ENCODE peak calls at places on chromosomes 2 and 18, in ten cellular contexts. One of them, this sample, is unnamed.

GRCh38 chr2:96413067-96413722 is 77.6 kb downstream of the NCAPH start:
- DNase-seq in BJ: no peak
- DNase-seq in neural crest cell: no peak
- DNase-seq in spleen: no peak
- DNase-seq in brain microvascular endothelial cell: no peak
- DNase-seq in AG09319: no peak
- DNase-seq in tibial artery: no peak
- DNase-seq in GM13976: no peak
- DNase-seq in astrocyte of the cerebellum: no peak
- DNase-seq in endothelial cell: no peak
- DNase-seq in this sample: no peak

GRCh38 chr2:20609995-20610357 is 40.9 kb downstream of the HS1BP3 start:
- DNase-seq in BJ: no peak
- DNase-seq in neural crest cell: no peak
- DNase-seq in spleen: peak; percentile 39
- DNase-seq in brain microvascular endothelial cell: no peak
- DNase-seq in AG09319: no peak
- DNase-seq in tibial artery: peak; percentile 18
- DNase-seq in GM13976: no peak
- DNase-seq in astrocyte of the cerebellum: no peak
- DNase-seq in endothelial cell: no peak
- DNase-seq in this sample: no peak

GRCh38 chr2:190678444-190679162 is 29.7 kb downstream of the NAB1 start:
- DNase-seq in BJ: no peak
- DNase-seq in neural crest cell: no peak
- DNase-seq in spleen: no peak
- DNase-seq in brain microvascular endothelial cell: peak; percentile 81
- DNase-seq in AG09319: no peak
- DNase-seq in tibial artery: no peak
- DNase-seq in GM13976: no peak
- DNase-seq in astrocyte of the cerebellum: no peak
- DNase-seq in endothelial cell: no peak
- DNase-seq in this sample: no peak

GRCh38 chr18:7878265-7879173 is 311.4 kb downstream of the PTPRM start:
- DNase-seq in BJ: no peak
- DNase-seq in neural crest cell: no peak
- DNase-seq in spleen: no peak
- DNase-seq in brain microvascular endothelial cell: no peak
- DNase-seq in AG09319: no peak
- DNase-seq in tibial artery: no peak
- DNase-seq in GM13976: no peak
- DNase-seq in astrocyte of the cerebellum: no peak
- DNase-seq in endothelial cell: no peak
- DNase-seq in this sample: no peak

GRCh38 chr2:120429586-120430500 is 83.9 kb downstream of the INHBB start:
- DNase-seq in BJ: no peak
- DNase-seq in neural crest cell: no peak
- DNase-seq in spleen: peak; percentile 70
- DNase-seq in brain microvascular endothelial cell: no peak
- DNase-seq in AG09319: no peak
- DNase-seq in tibial artery: peak; percentile 7
- DNase-seq in GM13976: no peak
- DNase-seq in astrocyte of the cerebellum: no peak
- DNase-seq in endothelial cell: no peak
- DNase-seq in this sample: no peak

GRCh38 chr2:2974982-2975381 is 402.6 kb downstream of the EIPR1 start:
- DNase-seq in BJ: no peak
- DNase-seq in neural crest cell: no peak
- DNase-seq in spleen: no peak
- DNase-seq in brain microvascular endothelial cell: no peak
- DNase-seq in AG09319: no peak
- DNase-seq in tibial artery: no peak
- DNase-seq in GM13976: no peak
- DNase-seq in astrocyte of the cerebellum: no peak
- DNase-seq in endothelial cell: no peak
- DNase-seq in this sample: no peak

GRCh38 chr2:74735009-74735408 is 81.0 kb downstream of the SEMA4F start:
- DNase-seq in BJ: no peak
- DNase-seq in neural crest cell: no peak
- DNase-seq in spleen: no peak
- DNase-seq in brain microvascular endothelial cell: no peak
- DNase-seq in AG09319: no peak
- DNase-seq in tibial artery: no peak
- DNase-seq in GM13976: no peak
- DNase-seq in astrocyte of the cerebellum: no peak
- DNase-seq in endothelial cell: no peak
- DNase-seq in this sample: no peak

GRCh38 chr2:37890893-37891495 is 34.1 kb upstream of the RMDN2 start:
- DNase-seq in BJ: no peak
- DNase-seq in neural crest cell: peak; percentile 77
- DNase-seq in spleen: peak; percentile 90
- DNase-seq in brain microvascular endothelial cell: peak; percentile 50
- DNase-seq in AG09319: no peak
- DNase-seq in tibial artery: peak; percentile 55
- DNase-seq in GM13976: peak; percentile 65
- DNase-seq in astrocyte of the cerebellum: no peak
- DNase-seq in endothelial cell: peak; percentile 84
- DNase-seq in this sample: peak; percentile 72

GRCh38 chr2:130341562-130342019 is 1.1 kb upstream of the IMP4 start:
- DNase-seq in BJ: no peak
- DNase-seq in neural crest cell: no peak
- DNase-seq in spleen: no peak
- DNase-seq in brain microvascular endothelial cell: no peak
- DNase-seq in AG09319: no peak
- DNase-seq in tibial artery: no peak
- DNase-seq in GM13976: no peak
- DNase-seq in astrocyte of the cerebellum: no peak
- DNase-seq in endothelial cell: no peak
- DNase-seq in this sample: no peak

DNA sequence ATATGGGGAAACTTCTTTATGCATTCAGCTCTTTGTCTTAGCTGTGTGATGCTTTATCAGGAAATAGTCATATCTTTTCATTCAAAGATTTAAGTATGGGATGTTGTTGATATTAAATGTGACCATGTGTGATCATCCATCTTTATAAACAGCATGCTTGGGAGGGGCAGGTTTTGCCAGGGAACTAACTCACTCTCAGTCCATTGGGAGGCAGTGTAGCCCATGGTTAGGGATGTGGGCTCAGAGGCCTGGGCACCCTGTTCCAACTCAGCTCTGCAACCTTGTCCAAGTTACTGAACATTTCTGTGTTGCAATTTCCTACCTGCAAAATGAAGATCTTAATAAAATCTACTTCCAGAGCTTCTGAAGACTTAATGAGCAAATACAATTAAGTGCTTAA is 92.0 kb upstream of the BCL2L11 start:
- DNase-seq in BJ: no peak
- DNase-seq in neural crest cell: no peak
- DNase-seq in spleen: no peak
- DNase-seq in brain microvascular endothelial cell: no peak
- DNase-seq in AG09319: no peak
- DNase-seq in tibial artery: no peak
- DNase-seq in GM13976: no peak
- DNase-seq in astrocyte of the cerebellum: no peak
- DNase-seq in endothelial cell: no peak
- DNase-seq in this sample: no peak
- TF ChIP-seq CTCF in BJ: no peak
- TF ChIP-seq CTCF in neural crest cell: peak; percentile 12
- TF ChIP-seq CTCF in spleen: no peak
- TF ChIP-seq CTCF in brain microvascular endothelial cell: peak; percentile 43
- TF ChIP-seq CTCF in AG09319: no peak
- TF ChIP-seq CTCF in tibial artery: no peak
- TF ChIP-seq CTCF in GM13976: no peak
- TF ChIP-seq CTCF in astrocyte of the cerebellum: no peak
- TF ChIP-seq CTCF in endothelial cell: no peak
- TF ChIP-seq CTCF in this sample: no peak

GRCh38 chr2:47512581-47513083 is 109.7 kb downstream of the MSH2 start:
- DNase-seq in BJ: no peak
- DNase-seq in neural crest cell: no peak
- DNase-seq in spleen: no peak
- DNase-seq in brain microvascular endothelial cell: no peak
- DNase-seq in AG09319: no peak
- DNase-seq in tibial artery: no peak
- DNase-seq in GM13976: no peak
- DNase-seq in astrocyte of the cerebellum: no peak
- DNase-seq in endothelial cell: peak; percentile 9
- DNase-seq in this sample: no peak

GRCh38 chr2:47509981-47510380 is 107.0 kb downstream of the MSH2 start:
- DNase-seq in BJ: no peak
- DNase-seq in neural crest cell: no peak
- DNase-seq in spleen: no peak
- DNase-seq in brain microvascular endothelial cell: no peak
- DNase-seq in AG09319: no peak
- DNase-seq in tibial artery: no peak
- DNase-seq in GM13976: no peak
- DNase-seq in astrocyte of the cerebellum: no peak
- DNase-seq in endothelial cell: no peak
- DNase-seq in this sample: no peak

GRCh38 chr2:47509250-47509649 is 106.3 kb downstream of the MSH2 start:
- DNase-seq in BJ: no peak
- DNase-seq in neural crest cell: no peak
- DNase-seq in spleen: no peak
- DNase-seq in brain microvascular endothelial cell: no peak
- DNase-seq in AG09319: no peak
- DNase-seq in tibial artery: no peak
- DNase-seq in GM13976: no peak
- DNase-seq in astrocyte of the cerebellum: no peak
- DNase-seq in endothelial cell: no peak
- DNase-seq in this sample: no peak

GRCh38 chr2:47508641-47509040 is 105.7 kb downstream of the MSH2 start:
- DNase-seq in BJ: no peak
- DNase-seq in neural crest cell: no peak
- DNase-seq in spleen: no peak
- DNase-seq in brain microvascular endothelial cell: no peak
- DNase-seq in AG09319: no peak
- DNase-seq in tibial artery: no peak
- DNase-seq in GM13976: no peak
- DNase-seq in astrocyte of the cerebellum: no peak
- DNase-seq in endothelial cell: no peak
- DNase-seq in this sample: no peak

GRCh38 chr2:47510745-47511144 is 107.8 kb downstream of the MSH2 start:
- DNase-seq in BJ: no peak
- DNase-seq in neural crest cell: no peak
- DNase-seq in spleen: no peak
- DNase-seq in brain microvascular endothelial cell: no peak
- DNase-seq in AG09319: no peak
- DNase-seq in tibial artery: no peak
- DNase-seq in GM13976: no peak
- DNase-seq in astrocyte of the cerebellum: no peak
- DNase-seq in endothelial cell: no peak
- DNase-seq in this sample: no peak
- TF ChIP-seq CTCF in BJ: no peak
- TF ChIP-seq CTCF in neural crest cell: no peak
- TF ChIP-seq CTCF in spleen: no peak
- TF ChIP-seq CTCF in brain microvascular endothelial cell: peak; percentile 41
- TF ChIP-seq CTCF in AG09319: no peak
- TF ChIP-seq CTCF in tibial artery: no peak
- TF ChIP-seq CTCF in GM13976: no peak
- TF ChIP-seq CTCF in astrocyte of the cerebellum: no peak
- TF ChIP-seq CTCF in endothelial cell: no peak
- TF ChIP-seq CTCF in this sample: no peak

GRCh38 chr2:53818854-53819435 is 32.1 kb downstream of the ERLEC1 start:
- DNase-seq in BJ: no peak
- DNase-seq in neural crest cell: no peak
- DNase-seq in spleen: no peak
- DNase-seq in brain microvascular endothelial cell: no peak
- DNase-seq in AG09319: no peak
- DNase-seq in tibial artery: no peak
- DNase-seq in GM13976: no peak
- DNase-seq in astrocyte of the cerebellum: no peak
- DNase-seq in endothelial cell: no peak
- DNase-seq in this sample: no peak

GRCh38 chr2:53820038-53820437 is 33.2 kb downstream of the ERLEC1 start:
- DNase-seq in BJ: no peak
- DNase-seq in neural crest cell: no peak
- DNase-seq in spleen: no peak
- DNase-seq in brain microvascular endothelial cell: no peak
- DNase-seq in AG09319: no peak
- DNase-seq in tibial artery: no peak
- DNase-seq in GM13976: no peak
- DNase-seq in astrocyte of the cerebellum: no peak
- DNase-seq in endothelial cell: no peak
- DNase-seq in this sample: no peak

GRCh38 chr2:53821810-53822209 is 35.0 kb downstream of the ERLEC1 start:
- DNase-seq in BJ: no peak
- DNase-seq in neural crest cell: no peak
- DNase-seq in spleen: no peak
- DNase-seq in brain microvascular endothelial cell: no peak
- DNase-seq in AG09319: no peak
- DNase-seq in tibial artery: no peak
- DNase-seq in GM13976: no peak
- DNase-seq in astrocyte of the cerebellum: no peak
- DNase-seq in endothelial cell: no peak
- DNase-seq in this sample: no peak

GRCh38 chr2:53819627-53820026 is 32.8 kb downstream of the ERLEC1 start:
- DNase-seq in BJ: no peak
- DNase-seq in neural crest cell: no peak
- DNase-seq in spleen: no peak
- DNase-seq in brain microvascular endothelial cell: no peak
- DNase-seq in AG09319: no peak
- DNase-seq in tibial artery: no peak
- DNase-seq in GM13976: no peak
- DNase-seq in astrocyte of the cerebellum: no peak
- DNase-seq in endothelial cell: no peak
- DNase-seq in this sample: no peak

GRCh38 chr2:53820711-53821110 is 33.9 kb downstream of the ERLEC1 start:
- DNase-seq in BJ: no peak
- DNase-seq in neural crest cell: no peak
- DNase-seq in spleen: no peak
- DNase-seq in brain microvascular endothelial cell: no peak
- DNase-seq in AG09319: no peak
- DNase-seq in tibial artery: no peak
- DNase-seq in GM13976: no peak
- DNase-seq in astrocyte of the cerebellum: peak; percentile 2
- DNase-seq in endothelial cell: no peak
- DNase-seq in this sample: no peak
- TF ChIP-seq CTCF in BJ: no peak
- TF ChIP-seq CTCF in neural crest cell: no peak
- TF ChIP-seq CTCF in spleen: no peak
- TF ChIP-seq CTCF in brain microvascular endothelial cell: no peak
- TF ChIP-seq CTCF in AG09319: no peak
- TF ChIP-seq CTCF in tibial artery: no peak
- TF ChIP-seq CTCF in GM13976: no peak
- TF ChIP-seq CTCF in astrocyte of the cerebellum: no peak
- TF ChIP-seq CTCF in endothelial cell: no peak
- TF ChIP-seq CTCF in this sample: no peak

DNA sequence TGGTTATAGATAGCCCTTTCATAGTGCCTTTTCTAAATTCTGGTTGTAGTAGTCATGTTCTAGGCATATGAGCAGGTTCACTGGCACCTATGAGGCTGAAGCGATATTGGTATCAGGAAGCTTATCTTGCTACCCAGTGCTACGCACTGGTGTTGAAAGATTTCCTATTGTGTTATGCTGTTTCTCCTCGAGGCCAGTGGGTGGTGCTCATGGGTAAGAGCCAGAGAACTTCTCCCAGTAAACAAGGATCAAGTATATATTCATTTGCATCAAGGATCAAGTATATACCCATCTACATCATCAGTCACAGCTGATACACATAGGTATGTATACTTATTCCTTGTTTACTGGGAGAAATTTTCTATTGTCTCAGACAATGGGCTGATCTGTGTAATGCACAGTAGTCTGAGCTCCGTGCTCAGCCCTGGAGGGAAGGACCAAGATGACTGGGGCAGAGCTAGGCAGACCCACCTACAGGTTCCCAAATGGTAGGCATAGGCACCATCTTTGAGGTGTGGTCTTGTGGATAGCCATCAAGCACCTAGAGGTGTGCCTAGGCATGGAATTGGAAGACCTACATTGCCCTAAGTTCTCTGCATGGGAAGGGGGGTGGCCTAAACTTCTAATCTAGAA is 101.2 kb upstream of the GALNT13 start:
- DNase-seq in BJ: no peak
- DNase-seq in neural crest cell: no peak
- DNase-seq in spleen: no peak
- DNase-seq in brain microvascular endothelial cell: no peak
- DNase-seq in AG09319: no peak
- DNase-seq in tibial artery: no peak
- DNase-seq in GM13976: no peak
- DNase-seq in astrocyte of the cerebellum: no peak
- DNase-seq in endothelial cell: no peak
- DNase-seq in this sample: no peak
- TF ChIP-seq CTCF in BJ: no peak
- TF ChIP-seq CTCF in neural crest cell: peak; percentile 47
- TF ChIP-seq CTCF in spleen: no peak
- TF ChIP-seq CTCF in brain microvascular endothelial cell: peak; percentile 5
- TF ChIP-seq CTCF in AG09319: no peak
- TF ChIP-seq CTCF in tibial artery: no peak
- TF ChIP-seq CTCF in GM13976: no peak
- TF ChIP-seq CTCF in astrocyte of the cerebellum: no peak
- TF ChIP-seq CTCF in endothelial cell: no peak
- TF ChIP-seq CTCF in this sample: peak; percentile 36

This sample was measured in progenitor cell of endocrine pancreas.